ENCODE peak calls at places on chromosomes 1 and 21, in nine cellular contexts. D is dorsolateral prefrontal cortex, P is fibroblast of mammary gland, J is GM06990, A is heart right ventricle, O is left lung, C is upper lobe of left lung, F is epithelial cell of proximal tubule, Y is AG04450. W is an unnamed sample.

GRCh38 chr1:114315601-114316000 is 161.9 kb upstream of the SYT6 start:
- DNase-seq in D (no peak), P (peak; percentile 45), J (no peak), A (no peak), O (no peak), C (no peak), F (no peak), Y (no peak), W (no peak)

GRCh38 chr1:102588536-102588935 is 519.8 kb downstream of the COL11A1 start:
- DNase-seq in D (no peak), P (no peak), J (no peak), A (no peak), O (no peak), C (no peak), F (no peak), Y (no peak), W (no peak)

GRCh38 chr1:38064232-38064903 is 17.8 kb upstream of the POU3F1 start:
- DNase-seq in D (peak; percentile 64), P (peak; percentile 82), J (no peak), A (no peak), O (no peak), C (no peak), F (no peak), Y (peak; percentile 32), W (no peak)

GRCh38 chr1:1273152-1273534 is 511 bp downstream of the UBE2J2 start:
- DNase-seq in D (no peak), P (no peak), J (no peak), A (no peak), O (no peak), C (no peak), F (no peak), Y (no peak), W (no peak)

GRCh38 chr21:44425307-44425894 is 29.9 kb upstream of the LRRC3 start:
- DNase-seq in D (peak; percentile 33), P (no peak), J (no peak), A (no peak), O (peak; percentile 28), C (peak; percentile 14), F (no peak), Y (no peak), W (no peak)

GRCh38 chr1:57600424-57600823 is 176.6 kb upstream of the DAB1 start:
- DNase-seq in D (no peak), P (no peak), J (no peak), A (no peak), O (no peak), C (no peak), F (no peak), Y (no peak), W (no peak)

GRCh38 chr1:238232036-238232744 is 341.5 kb upstream of the ZP4 start:
- DNase-seq in D (no peak), P (no peak), J (no peak), A (no peak), O (no peak), C (no peak), F (no peak), Y (no peak), W (no peak)

GRCh38 chr1:192401832-192402231 is 85.0 kb downstream of the RGS21 start:
- DNase-seq in D (no peak), P (peak; percentile 24), J (no peak), A (no peak), O (no peak), C (no peak), F (no peak), Y (peak; percentile 4), W (no peak)

GRCh38 chr1:27487927-27488522 is 1.9 kb downstream of the WASF2 start:
- DNase-seq in D (no peak), P (no peak), J (no peak), A (no peak), O (no peak), C (no peak), F (no peak), Y (no peak), W (peak; percentile 41)

GRCh38 chr21:25885880-25886279 is 151.1 kb downstream of the GABPA start:
- DNase-seq in D (no peak), P (no peak), J (no peak), A (no peak), O (no peak), C (no peak), F (no peak), Y (no peak), W (no peak)

GRCh38 chr21:25887646-25888321 is 153.0 kb downstream of the GABPA start:
- DNase-seq in D (no peak), P (no peak), J (no peak), A (no peak), O (no peak), C (no peak), F (peak; percentile 88), Y (no peak), W (no peak)

GRCh38 chr21:25885405-25885804 is 150.6 kb downstream of the GABPA start:
- DNase-seq in D (no peak), P (no peak), J (no peak), A (no peak), O (no peak), C (no peak), F (no peak), Y (no peak), W (no peak)

GRCh38 chr21:25888711-25889110 is 153.9 kb downstream of the GABPA start:
- DNase-seq in D (no peak), P (no peak), J (no peak), A (no peak), O (no peak), C (no peak), F (no peak), Y (no peak), W (no peak)

GRCh38 chr21:25887166-25887565 is 152.4 kb downstream of the GABPA start:
- DNase-seq in D (no peak), P (peak; percentile 10), J (no peak), A (no peak), O (no peak), C (no peak), F (no peak), Y (no peak), W (no peak)
- TF ChIP-seq CTCF in D (no peak), P (no peak), J (peak; percentile 11), A (no peak), O (no peak), C (no peak), F (peak; percentile 37), Y (peak; percentile 35), W (no peak)

GRCh38 chr1:24322636-24323177 is 3.5 kb downstream of the GRHL3 start:
- DNase-seq in D (no peak), P (peak; percentile 21), J (peak; percentile 13), A (no peak), O (no peak), C (no peak), F (no peak), Y (no peak), W (no peak)
- H3K4me3 ChIP-seq in D (no peak overlapping the region), P (peak overlapping the region; percentile 38), J (peak overlapping the region; percentile 64), A (peak overlapping the region; percentile 37), O (peak overlapping the region; percentile 48), C (peak overlapping the region; percentile 57), F (peak overlapping the region; percentile 58), Y (peak overlapping the region; percentile 54), W (no peak overlapping the region)

GRCh38 chr1:6273380-6273891 is 12.5 kb upstream of the GPR153 start:
- DNase-seq in D (peak; percentile 66), P (peak; percentile 66), J (no peak), A (no peak), O (no peak), C (no peak), F (peak; percentile 58), Y (peak; percentile 13), W (no peak)

GRCh38 chr1:6272476-6273270 is 11.8 kb upstream of the GPR153 start:
- DNase-seq in D (no peak), P (no peak), J (no peak), A (no peak), O (no peak), C (no peak), F (no peak), Y (no peak), W (no peak)

GRCh38 chr1:6275826-6276764 is 15.2 kb upstream of the GPR153 start:
- DNase-seq in D (peak; percentile 40), P (peak; percentile 82), J (no peak), A (peak; percentile 67), O (no peak), C (no peak), F (no peak), Y (peak; percentile 66), W (no peak)

GRCh38 chr1:6274102-6274501 is 13.2 kb upstream of the GPR153 start:
- DNase-seq in D (no peak), P (no peak), J (no peak), A (no peak), O (no peak), C (no peak), F (no peak), Y (no peak), W (no peak)

DNA sequence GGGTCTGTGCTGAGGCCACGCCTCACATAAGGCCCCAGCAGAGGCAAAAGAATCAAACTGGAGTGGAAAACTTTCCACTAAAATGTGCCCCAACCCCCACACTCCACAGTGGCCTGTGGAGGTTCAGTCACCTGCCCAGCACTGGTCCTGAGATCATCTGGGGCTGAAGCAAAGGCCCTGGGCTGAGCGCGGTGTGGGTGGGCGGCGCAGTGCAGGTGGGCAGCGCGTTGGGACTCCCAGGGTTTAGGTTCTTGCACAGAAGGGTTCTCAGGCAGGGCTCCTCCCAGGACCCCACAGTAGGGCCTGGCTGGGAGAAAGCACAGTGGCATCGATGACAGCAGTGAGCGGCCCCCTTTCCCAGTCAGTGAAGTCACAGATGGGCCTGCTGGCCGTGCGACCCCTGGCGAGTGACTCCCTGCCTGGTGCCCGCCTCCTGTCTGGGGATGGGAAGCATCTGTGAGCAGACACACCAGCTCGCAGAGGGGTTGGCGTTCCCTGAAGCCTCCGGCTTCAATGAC is 13.8 kb upstream of the GPR153 start:
- DNase-seq in D (no peak), P (no peak), J (no peak), A (no peak), O (no peak), C (no peak), F (no peak), Y (no peak), W (no peak)
- TF ChIP-seq CTCF in D (no peak), P (no peak), J (no peak), A (no peak), O (no peak), C (no peak), F (no peak), Y (no peak), W (no peak)

GRCh38 chr1:181479137-181479745 is 4.1 kb upstream of the CACNA1E start:
- DNase-seq in D (peak; percentile 72), P (peak; percentile 81), J (peak; percentile 34), A (peak; percentile 28), O (no peak), C (peak; percentile 58), F (peak; percentile 33), Y (peak; percentile 27), W (peak; percentile 82)

GRCh38 chr1:181482521-181483083 is 715 bp upstream of the CACNA1E start:
- DNase-seq in D (peak; percentile 76), P (peak; percentile 4), J (peak; percentile 86), A (peak; percentile 20), O (peak; percentile 47), C (peak; percentile 59), F (no peak), Y (no peak), W (peak; percentile 78)

GRCh38 chr1:181483561-181484291 is 409 bp downstream of the CACNA1E start:
- DNase-seq in D (no peak), P (no peak), J (no peak), A (no peak), O (no peak), C (no peak), F (no peak), Y (no peak), W (no peak)

GRCh38 chr1:181483084-181483559 is at the start of gene CACNA1E:
- DNase-seq in D (no peak), P (no peak), J (no peak), A (no peak), O (no peak), C (no peak), F (no peak), Y (no peak), W (no peak)

GRCh38 chr1:181482001-181482430 is 1.3 kb upstream of the CACNA1E start:
- DNase-seq in D (no peak), P (no peak), J (no peak), A (no peak), O (no peak), C (no peak), F (no peak), Y (no peak), W (no peak)
- H3K4me3 ChIP-seq in D (peak overlapping the region; percentile 34), P (no peak overlapping the region), J (peak overlapping the region; percentile 67), A (no peak overlapping the region), O (peak overlapping the region; percentile 36), C (no peak overlapping the region), F (peak overlapping the region; percentile 37), Y (no peak overlapping the region), W (no peak overlapping the region)